ENCODE peak calls at places on chromosome 17, in four cellular contexts. O is lung, J is OCI-LY7, D is progenitor cell of endocrine pancreas. H is an unnamed sample.

GRCh38 chr17:4550534-4551039 is 4.6 kb downstream of the MYBBP1A start:
- DNase-seq in J (no peak), O (no peak), D (peak; percentile 8), H (no peak)

GRCh38 chr17:57539528-57540301 is 205.4 kb downstream of the CCDC182 start:
- DNase-seq in O (no peak), J (no peak), D (no peak), H (no peak)

GRCh38 chr17:8609910-8610309 is 20.6 kb downstream of the MYH10 start:
- DNase-seq in J (no peak), D (no peak), O (no peak), H (no peak)

GRCh38 chr17:36501351-36501750 is 14.9 kb downstream of the ZNHIT3 start:
- DNase-seq in O (no peak), J (no peak), D (no peak), H (no peak)

GRCh38 chr17:4643676-4644075 is 2.2 kb upstream of the ALOX15 start:
- DNase-seq in O (no peak), D (no peak), J (no peak), H (no peak)

GRCh38 chr17:72772331-72772821 is 320.1 kb downstream of the SLC39A11 start:
- DNase-seq in O (no peak), J (peak; percentile 94), D (no peak), H (no peak)

GRCh38 chr17:8126306-8127066 is 2.6 kb upstream of the HES7 start:
- DNase-seq in J (peak; percentile 65), O (no peak), D (no peak), H (no peak)

GRCh38 chr17:51820252-51820651 is 338.3 kb downstream of the CA10 start:
- DNase-seq in D (no peak), O (no peak), J (no peak), H (no peak)

DNA sequence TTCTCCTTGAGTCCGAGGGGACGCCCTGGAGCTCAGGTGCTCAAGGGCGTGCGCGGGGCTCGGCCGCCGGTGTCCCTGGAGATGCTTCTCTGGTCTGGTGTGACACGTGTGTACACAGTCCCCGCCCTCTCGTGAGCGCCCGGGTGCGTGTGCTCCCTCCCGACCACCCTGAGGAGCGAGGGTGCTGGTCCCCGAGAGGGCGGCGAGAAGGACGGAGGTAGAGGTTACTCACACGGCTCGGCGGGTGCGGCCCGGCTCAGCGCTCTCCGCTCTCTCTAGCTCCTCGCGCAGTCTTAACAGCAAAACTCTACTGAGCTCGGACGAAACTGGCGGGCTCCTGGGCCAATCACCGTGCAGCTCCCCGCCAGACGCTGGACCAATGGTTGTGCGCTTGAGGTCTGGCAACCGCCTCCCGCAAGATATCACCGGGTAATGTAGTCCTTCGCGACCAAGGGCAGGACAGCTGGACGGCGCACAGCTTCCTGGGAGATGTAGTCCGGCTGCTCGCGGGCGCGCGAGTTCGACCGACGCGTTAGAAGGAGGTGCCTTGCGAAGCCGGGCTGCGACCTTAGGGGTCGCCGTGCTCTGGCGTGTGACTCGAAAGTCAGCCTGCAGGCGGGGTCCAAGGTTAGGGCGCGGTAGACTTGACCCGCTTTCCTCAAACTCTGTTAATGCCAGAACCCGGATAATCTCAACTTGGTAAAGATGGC is at the start of gene SLC25A19:
- DNase-seq in D (peak; percentile 90), O (peak; percentile 98), J (peak; percentile 100), H (peak; percentile 99)
- TF ChIP-seq CTCF in D (peak; percentile 50), O (peak; percentile 0), J (peak; percentile 69), H (peak; percentile 50)

DNA sequence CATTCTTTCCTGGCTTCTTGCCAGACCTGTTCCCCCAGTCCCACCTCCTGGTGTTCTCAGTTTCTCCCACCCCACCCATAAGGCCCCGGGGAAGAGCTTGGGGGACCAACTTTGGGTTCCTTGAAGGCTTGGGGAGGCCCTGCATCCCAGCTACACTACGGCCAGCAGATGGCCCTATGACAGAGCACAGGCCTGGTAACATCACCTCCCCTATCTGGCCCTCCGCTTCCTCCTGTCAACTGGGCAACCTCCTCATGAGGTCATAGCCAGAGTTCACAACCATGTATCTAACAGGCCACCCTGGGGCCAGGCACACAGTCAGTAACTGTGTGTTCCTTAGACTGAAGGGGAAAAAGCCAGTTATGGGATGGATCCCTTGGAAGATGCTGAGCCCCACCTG is 31.4 kb downstream of the MYO15A start:
- DNase-seq in D (no peak), O (no peak), J (no peak), H (peak; percentile 15)
- TF ChIP-seq CTCF in D (no peak), O (no peak), J (peak; percentile 48), H (peak; percentile 62)

GRCh38 chr17:15264542-15264941 is 584 bp downstream of the PMP22 start:
- DNase-seq in O (no peak), D (no peak), J (no peak), H (no peak)

GRCh38 chr17:15263206-15263579 is 1.9 kb downstream of the PMP22 start:
- DNase-seq in J (no peak), D (no peak), O (peak; percentile 78), H (peak; percentile 80)

GRCh38 chr17:15266325-15266950 is 1.3 kb upstream of the PMP22 start:
- DNase-seq in D (no peak), J (no peak), O (no peak), H (no peak)

GRCh38 chr17:15263680-15264079 is 1.4 kb downstream of the PMP22 start:
- DNase-seq in D (no peak), O (no peak), J (no peak), H (no peak)

DNA sequence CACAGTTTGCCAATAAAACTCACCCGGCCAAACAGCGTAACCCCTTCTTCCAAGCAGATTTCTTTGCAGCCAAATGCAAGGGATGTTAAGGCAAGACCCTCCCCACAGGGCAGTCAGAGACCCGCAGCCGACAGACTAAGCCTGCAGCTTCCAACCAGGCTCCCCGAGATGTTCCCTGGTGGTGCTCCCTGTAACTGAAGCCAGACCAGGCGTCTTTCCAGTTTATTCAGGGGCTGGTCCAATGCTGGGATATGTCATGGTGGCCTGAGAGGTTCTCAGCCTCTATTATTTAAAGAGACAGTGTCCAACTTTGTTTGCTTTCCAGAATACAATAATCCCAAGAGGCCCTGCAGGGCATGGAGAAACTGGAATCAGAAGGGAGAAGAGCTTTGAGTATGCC is at the start of gene PMP22:
- DNase-seq in J (no peak), D (no peak), O (no peak), H (no peak)
- TF ChIP-seq CTCF in J (no peak), D (no peak), O (no peak), H (no peak)

GRCh38 chr17:77280304-77280910 is 139.6 kb downstream of the SEC14L1 start:
- DNase-seq in J (no peak), O (no peak), D (no peak), H (peak; percentile 47)

GRCh38 chr17:77281904-77282367 is 141.2 kb downstream of the SEC14L1 start:
- DNase-seq in O (no peak), D (no peak), J (peak; percentile 74), H (no peak)

GRCh38 chr17:77282524-77283515 is 142.1 kb downstream of the SEC14L1 start:
- DNase-seq in J (peak; percentile 28), O (peak; percentile 60), D (no peak), H (no peak)

GRCh38 chr17:77279448-77280303 is 138.9 kb downstream of the SEC14L1 start:
- DNase-seq in J (no peak), O (peak; percentile 62), D (no peak), H (no peak)

GRCh38 chr17:77281024-77281903 is 140.5 kb downstream of the SEC14L1 start:
- DNase-seq in D (peak; percentile 67), J (peak; percentile 87), O (peak; percentile 52), H (no peak)
- TF ChIP-seq CTCF in D (peak; percentile 48), J (peak; percentile 51), O (peak; percentile 2), H (peak; percentile 30)

DNA sequence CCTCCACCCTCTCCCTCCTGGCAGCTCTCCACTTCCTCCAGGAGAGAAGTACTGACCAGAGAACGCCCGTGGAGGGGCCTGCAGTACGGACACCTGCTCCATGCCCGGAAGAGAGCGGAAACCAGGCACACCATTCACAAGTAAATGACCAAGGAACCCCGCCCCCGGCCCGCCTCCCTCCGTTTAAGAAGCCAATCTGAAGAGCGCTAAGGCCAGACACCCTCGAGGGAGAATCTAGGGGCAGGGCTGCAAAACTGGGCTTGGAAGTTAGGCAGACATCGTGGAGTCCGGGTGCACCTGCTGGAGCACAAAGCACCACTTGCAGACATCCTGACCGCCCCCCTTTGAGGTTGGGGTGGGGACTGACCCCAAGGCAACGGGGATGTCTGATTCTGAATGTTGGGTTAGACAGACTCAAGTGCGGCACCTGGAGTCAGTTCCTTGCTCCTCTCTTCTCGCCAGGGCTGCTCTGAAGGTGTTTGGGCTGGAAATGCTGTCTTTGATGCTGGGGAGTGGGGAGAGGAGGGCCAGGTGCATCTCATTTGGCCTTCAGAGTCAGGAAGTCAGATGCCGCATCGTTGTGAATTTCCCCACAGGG is 964 bp upstream of the FAAP100 start:
- DNase-seq in O (peak; percentile 77), D (no peak), J (peak; percentile 94), H (peak; percentile 49)
- TF ChIP-seq CTCF in O (no peak), D (no peak), J (peak; percentile 59), H (peak; percentile 14)

GRCh38 chr17:42118126-42118510 is 3.0 kb downstream of the KAT2A start:
- DNase-seq in O (no peak), D (no peak), J (no peak), H (no peak)

GRCh38 chr17:42117397-42118125 is 3.6 kb downstream of the KAT2A start:
- DNase-seq in J (no peak), D (no peak), O (no peak), H (no peak)

GRCh38 chr17:42116705-42117396 is 4.3 kb downstream of the KAT2A start:
- DNase-seq in O (peak; percentile 85), J (peak; percentile 90), D (peak; percentile 65), H (peak; percentile 65)

GRCh38 chr17:42119301-42119700 is 1.9 kb downstream of the KAT2A start:
- DNase-seq in D (no peak), J (no peak), O (no peak), H (no peak)

GRCh38 chr17:42118545-42118944 is 2.6 kb downstream of the KAT2A start:
- DNase-seq in D (no peak), J (peak; percentile 71), O (no peak), H (no peak)
- TF ChIP-seq CTCF in D (peak; percentile 30), J (peak; percentile 90), O (peak; percentile 12), H (peak; percentile 72)

DNA sequence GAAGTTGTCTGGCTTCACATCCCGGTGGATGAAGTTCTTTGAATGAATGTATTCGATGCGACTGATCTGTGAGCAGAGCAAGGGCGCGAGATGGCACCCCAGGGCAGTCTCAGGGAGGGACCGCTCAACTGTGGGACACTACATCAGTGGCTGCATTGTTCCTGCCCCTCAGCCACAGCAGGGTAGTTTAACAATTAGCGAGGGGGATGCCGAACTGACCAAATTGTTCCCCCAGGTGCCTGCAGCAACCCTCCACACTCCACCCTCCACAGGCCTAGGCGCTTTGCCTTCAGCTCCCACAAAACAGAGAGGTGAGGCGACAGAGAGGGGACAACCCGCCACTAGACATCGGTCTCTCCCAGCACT is 20.3 kb downstream of the CSNK1D start:
- DNase-seq in O (no peak), D (no peak), J (no peak), H (no peak)
- TF ChIP-seq CTCF in O (no peak), D (no peak), J (no peak), H (no peak)

GRCh38 chr17:12566281-12567002 is 99.2 kb upstream of the MYOCD start:
- DNase-seq in O (no peak), J (no peak), D (no peak), H (no peak)
- TF ChIP-seq CTCF in O (no peak), J (no peak), D (no peak), H (no peak)